ENCODE peak calls at places on chromosomes 5 and 9, in eight cellular contexts. J is MM.1S, P is Peyer's patch, N is tibial artery, C is GM23338, Z is cardiac muscle cell, T is mucosa of descending colon, F is aorta. U is an unnamed sample. For H3K36me3, the result is how much of the 10 kb centered on the place peaks cover.

GRCh38 chr9:77616191-77616590 is 31.9 kb downstream of the GNA14 start:
- DNase-seq in J (no peak), P (no peak), N (no peak), C (no peak), Z (no peak), T (no peak), F (no peak), U (no peak)

GRCh38 chr9:19488721-19489120 is 79.9 kb downstream of the ACER2 start:
- DNase-seq in J (no peak), P (no peak), N (no peak), C (no peak), Z (peak), T (no peak), F (no peak), U (no peak)

GRCh38 chr5:38640012-38640395 is 83.6 kb upstream of the LIFR start:
- DNase-seq in J (no peak), P (no peak), N (no peak), C (no peak), Z (peak), T (no peak), F (no peak), U (no peak)

GRCh38 chr5:157651623-157652376 is 438 bp downstream of the SOX30 start:
- DNase-seq in J (peak), P (peak), N (peak), C (peak), Z (peak), T (peak), F (peak), U (peak)

GRCh38 chr5:20956134-20956533 is 968.1 kb upstream of the CDH18 start:
- DNase-seq in J (no peak), P (no peak), N (no peak), C (no peak), Z (no peak), T (no peak), F (no peak), U (no peak)

GRCh38 chr5:122415481-122416120 is 103.6 kb downstream of the SNCAIP start:
- DNase-seq in J (peak), P (peak), N (peak), C (peak), Z (peak), T (peak), F (peak), U (peak)

GRCh38 chr5:113050606-113051391 is 74.2 kb downstream of the DCP2 start:
- DNase-seq in J (peak), P (no peak), N (peak), C (no peak), Z (peak), T (no peak), F (no peak), U (no peak)

GRCh38 chr5:92017786-92018185 is 634.7 kb upstream of the ARRDC3 start:
- DNase-seq in J (no peak), P (no peak), N (no peak), C (no peak), Z (no peak), T (no peak), F (no peak), U (no peak)

GRCh38 chr9:16721972-16722371 is 148.5 kb downstream of the BNC2 start:
- DNase-seq in J (no peak), P (peak), N (peak), C (no peak), Z (peak), T (no peak), F (peak), U (no peak)

GRCh38 chr5:9035346-9035745 is 510.5 kb downstream of the SEMA5A start:
- DNase-seq in J (no peak), P (no peak), N (no peak), C (no peak), Z (no peak), T (no peak), F (no peak), U (no peak)

GRCh38 chr5:132439521-132440206 is 50.9 kb downstream of the IRF1 start:
- DNase-seq in J (no peak), P (peak), N (peak), C (no peak), Z (peak), T (no peak), F (peak), U (peak)

GRCh38 chr5:78907255-78907886 is 77.7 kb downstream of the ARSB start:
- DNase-seq in J (no peak), P (peak), N (peak), C (no peak), Z (peak), T (no peak), F (peak), U (no peak)

GRCh38 chr5:158701406-158702177 is 398.1 kb downstream of the EBF1 start:
- DNase-seq in J (no peak), P (no peak), N (peak), C (no peak), Z (peak), T (no peak), F (peak), U (no peak)

GRCh38 chr5:122896598-122897282 is 51.3 kb downstream of the SNX24 start:
- DNase-seq in J (peak), P (no peak), N (no peak), C (peak), Z (peak), T (no peak), F (no peak), U (no peak)

GRCh38 chr5:14208071-14209021 is 65.2 kb downstream of the TRIO start:
- DNase-seq in J (no peak), P (peak), N (no peak), C (no peak), Z (peak), T (no peak), F (no peak), U (no peak)

GRCh38 chr5:145619806-145620205 is 215.3 kb downstream of the PRELID2 start:
- DNase-seq in J (no peak), P (no peak), N (no peak), C (no peak), Z (no peak), T (no peak), F (no peak), U (no peak)

GRCh38 chr5:139038618-139039305 is 159.4 kb downstream of the SIL1 start:
- DNase-seq in J (no peak), P (no peak), N (no peak), C (peak), Z (no peak), T (no peak), F (no peak), U (peak)

GRCh38 chr9:120236596-120236995 is 343.4 kb downstream of the CDK5RAP2 start:
- DNase-seq in J (no peak), P (no peak), N (no peak), C (no peak), Z (no peak), T (no peak), F (no peak), U (no peak)

GRCh38 chr5:982377-983237 is 26.0 kb upstream of the NKD2 start:
- DNase-seq in J (no peak), P (no peak), N (no peak), C (peak), Z (no peak), T (peak), F (peak), U (peak)

GRCh38 chr5:74054139-74054538 is 428.1 kb downstream of the ARHGEF28 start:
- DNase-seq in J (no peak), P (no peak), N (no peak), C (no peak), Z (no peak), T (no peak), F (no peak), U (no peak)

GRCh38 chr5:91474201-91474600 is 91.1 kb upstream of the ARRDC3 start:
- DNase-seq in J (no peak), P (no peak), N (no peak), C (no peak), Z (no peak), T (no peak), F (no peak), U (no peak)

GRCh38 chr5:96720408-96720807 is 58.2 kb downstream of the CAST start:
- DNase-seq in J (no peak), P (no peak), N (no peak), C (peak), Z (no peak), T (no peak), F (no peak), U (no peak)

GRCh38 chr5:60055168-60055567 is 161.6 kb upstream of the PDE4D start:
- DNase-seq in J (no peak), P (no peak), N (no peak), C (no peak), Z (no peak), T (no peak), F (no peak), U (no peak)

GRCh38 chr9:112059980-112060348 is 115.1 kb downstream of the SUSD1 start:
- DNase-seq in J (no peak), P (no peak), N (no peak), C (no peak), Z (no peak), T (no peak), F (no peak), U (no peak)

GRCh38 chr5:40578501-40579451 is 100.9 kb upstream of the PTGER4 start:
- DNase-seq in J (peak), P (no peak), N (no peak), C (no peak), Z (peak), T (no peak), F (no peak), U (no peak)

GRCh38 chr9:136942112-136942880 is 2.2 kb downstream of the FBXW5 start:
- DNase-seq in J (no peak), P (no peak), N (no peak), C (no peak), Z (no peak), T (no peak), F (peak), U (peak)

GRCh38 chr5:144812770-144813169 is 642.1 kb downstream of the KCTD16 start:
- DNase-seq in J (no peak), P (peak), N (peak), C (no peak), Z (peak), T (no peak), F (peak), U (no peak)

GRCh38 chr9:125663127-125663526 is 43.9 kb downstream of the MAPKAP1 start:
- DNase-seq in J (no peak), P (no peak), N (no peak), C (no peak), Z (peak), T (no peak), F (no peak), U (no peak)

GRCh38 chr5:29568028-29568427 is 1625.5 kb upstream of the CDH6 start:
- DNase-seq in J (no peak), P (no peak), N (no peak), C (no peak), Z (no peak), T (no peak), F (no peak), U (no peak)

DNA sequence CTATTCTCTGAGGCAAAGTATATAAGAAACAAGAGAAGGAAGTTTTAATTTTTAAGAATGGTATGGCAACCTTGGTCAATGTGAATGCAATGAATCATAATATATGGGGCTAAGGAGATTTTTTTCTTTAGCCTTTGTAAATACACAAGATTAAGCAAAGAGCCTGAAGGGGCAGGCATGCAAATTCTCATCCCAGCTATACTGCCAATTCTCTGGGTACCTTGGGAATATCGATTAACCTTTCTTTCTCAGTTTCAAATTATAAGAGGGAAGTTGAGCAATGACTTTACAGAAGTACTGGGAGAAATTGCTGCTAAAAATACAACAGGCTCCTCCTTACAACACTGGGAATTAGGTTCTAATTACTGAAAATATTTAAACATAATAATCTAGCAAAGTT is 97.5 kb downstream of the MRPS27 start:
- DNase-seq in J (no peak), P (no peak), N (no peak), C (no peak), Z (no peak), T (no peak), F (no peak), U (no peak)
- H3K36me3 ChIP-seq in J (under half), P (under half), N (half or more), C (under half), Z (under half), T (under half), F (under half), U (half or more)

GRCh38 chr5:167790462-167791260 is 500.8 kb upstream of the WWC1 start:
- DNase-seq in J (no peak), P (no peak), N (no peak), C (no peak), Z (peak), T (no peak), F (no peak), U (no peak)

GRCh38 chr5:167796636-167797035 is 494.8 kb upstream of the WWC1 start:
- DNase-seq in J (no peak), P (no peak), N (no peak), C (no peak), Z (no peak), T (no peak), F (no peak), U (no peak)

GRCh38 chr5:167792538-167792937 is 498.9 kb upstream of the WWC1 start:
- DNase-seq in J (no peak), P (no peak), N (no peak), C (peak), Z (no peak), T (no peak), F (no peak), U (no peak)

GRCh38 chr5:167794121-167794520 is 497.3 kb upstream of the WWC1 start:
- DNase-seq in J (no peak), P (no peak), N (no peak), C (no peak), Z (no peak), T (no peak), F (no peak), U (peak)

GRCh38 chr5:167793700-167794099 is 497.7 kb upstream of the WWC1 start:
- DNase-seq in J (no peak), P (no peak), N (no peak), C (no peak), Z (no peak), T (no peak), F (no peak), U (peak)
- H3K36me3 ChIP-seq in J (under half), P (under half), N (under half), C (under half), Z (under half), T (under half), F (under half), U (under half)

DNA sequence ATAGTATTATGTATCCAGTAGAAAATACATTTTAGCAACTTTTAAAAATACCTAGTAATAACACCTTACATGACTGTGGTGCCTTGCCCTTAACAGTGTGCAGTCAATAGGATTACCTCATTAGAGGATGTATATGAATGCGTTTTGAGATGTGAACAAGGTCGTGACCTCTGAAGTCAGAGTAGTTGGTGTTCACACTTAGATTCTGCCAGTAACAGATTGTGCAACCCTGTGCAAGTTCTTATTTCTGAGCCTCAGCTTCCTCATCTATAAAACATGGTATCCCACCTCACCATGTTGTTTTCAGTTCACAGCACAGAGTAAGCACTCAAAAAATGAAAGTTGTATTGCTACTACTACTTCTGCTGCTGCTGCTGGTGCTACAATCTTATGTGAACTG is 347.3 kb downstream of the KDM4C start:
- DNase-seq in J (no peak), P (no peak), N (no peak), C (no peak), Z (peak), T (no peak), F (no peak), U (no peak)
- H3K36me3 ChIP-seq in J (under half), P (under half), N (under half), C (under half), Z (under half), T (under half), F (under half), U (under half)

GRCh38 chr9:135893104-135893503 is 14.2 kb downstream of the CAMSAP1 start:
- DNase-seq in J (no peak), P (no peak), N (no peak), C (no peak), Z (no peak), T (no peak), F (no peak), U (no peak)
- H3K36me3 ChIP-seq in J (under half), P (under half), N (under half), C (under half), Z (under half), T (under half), F (under half), U (under half)

GRCh38 chr9:114351932-114352331 is 22.3 kb downstream of the ORM2 start:
- DNase-seq in J (no peak), P (no peak), N (no peak), C (no peak), Z (no peak), T (no peak), F (no peak), U (no peak)

GRCh38 chr9:114349713-114350480 is 20.2 kb downstream of the ORM2 start:
- DNase-seq in J (no peak), P (no peak), N (peak), C (no peak), Z (no peak), T (no peak), F (no peak), U (no peak)

GRCh38 chr9:114348906-114349482 is 19.3 kb downstream of the ORM2 start:
- DNase-seq in J (no peak), P (peak), N (peak), C (peak), Z (peak), T (peak), F (peak), U (peak)

GRCh38 chr9:114348261-114348905 is 18.7 kb downstream of the ORM2 start:
- DNase-seq in J (no peak), P (no peak), N (no peak), C (no peak), Z (no peak), T (no peak), F (no peak), U (no peak)

GRCh38 chr9:114350636-114351396 is 21.1 kb downstream of the ORM2 start:
- DNase-seq in J (no peak), P (no peak), N (no peak), C (no peak), Z (no peak), T (no peak), F (no peak), U (no peak)
- H3K36me3 ChIP-seq in J (under half), P (under half), N (half or more), C (under half), Z (under half), T (under half), F (under half), U (under half)

GRCh38 chr5:143053780-143054179 is 283.6 kb downstream of the ARHGAP26 start:
- DNase-seq in J (no peak), P (no peak), N (no peak), C (no peak), Z (no peak), T (no peak), F (no peak), U (no peak)
- H3K36me3 ChIP-seq in J (under half), P (under half), N (under half), C (under half), Z (under half), T (under half), F (under half), U (under half)

U was measured in endodermal cell.